ENCODE peak calls at places on chromosome 13, in seven cellular contexts. One of them, this sample, is unnamed.

GRCh38 chr13:106213028-106213427 is 322.4 kb downstream of the EFNB2 start:
- DNase-seq in uterus: no peak
- DNase-seq in dorsolateral prefrontal cortex: no peak
- DNase-seq in lower leg skin: no peak
- DNase-seq in astrocyte of the spinal cord: no peak
- DNase-seq in CD8-positive, alpha-beta T cell: no peak
- DNase-seq in fibroblast of pulmonary artery: no peak
- DNase-seq in this sample: no peak

GRCh38 chr13:98528663-98529064 is 48.2 kb downstream of the STK24 start:
- DNase-seq in astrocyte of the spinal cord: peak
- DNase-seq in lower leg skin: no peak
- DNase-seq in fibroblast of pulmonary artery: no peak
- DNase-seq in CD8-positive, alpha-beta T cell: no peak
- DNase-seq in uterus: no peak
- DNase-seq in dorsolateral prefrontal cortex: no peak
- DNase-seq in this sample: peak

GRCh38 chr13:106104281-106104901 is 431.1 kb downstream of the EFNB2 start:
- DNase-seq in dorsolateral prefrontal cortex: no peak
- DNase-seq in fibroblast of pulmonary artery: peak
- DNase-seq in astrocyte of the spinal cord: peak
- DNase-seq in CD8-positive, alpha-beta T cell: no peak
- DNase-seq in lower leg skin: no peak
- DNase-seq in uterus: no peak
- DNase-seq in this sample: peak

GRCh38 chr13:100721885-100722512 is 47.4 kb upstream of the TMTC4 start:
- DNase-seq in CD8-positive, alpha-beta T cell: peak
- DNase-seq in lower leg skin: no peak
- DNase-seq in dorsolateral prefrontal cortex: no peak
- DNase-seq in astrocyte of the spinal cord: peak
- DNase-seq in uterus: no peak
- DNase-seq in fibroblast of pulmonary artery: peak
- DNase-seq in this sample: peak

GRCh38 chr13:76378767-76379166 is 507.4 kb downstream of the KCTD12 start:
- DNase-seq in fibroblast of pulmonary artery: no peak
- DNase-seq in astrocyte of the spinal cord: no peak
- DNase-seq in lower leg skin: no peak
- DNase-seq in dorsolateral prefrontal cortex: no peak
- DNase-seq in CD8-positive, alpha-beta T cell: no peak
- DNase-seq in uterus: no peak
- DNase-seq in this sample: no peak

GRCh38 chr13:77356155-77356554 is 29.3 kb upstream of the MYCBP2 start:
- DNase-seq in lower leg skin: no peak
- DNase-seq in fibroblast of pulmonary artery: no peak
- DNase-seq in uterus: no peak
- DNase-seq in astrocyte of the spinal cord: no peak
- DNase-seq in dorsolateral prefrontal cortex: no peak
- DNase-seq in CD8-positive, alpha-beta T cell: no peak
- DNase-seq in this sample: no peak

GRCh38 chr13:49649244-49649962 is 21.1 kb downstream of the ARL11 start:
- DNase-seq in uterus: no peak
- DNase-seq in CD8-positive, alpha-beta T cell: no peak
- DNase-seq in astrocyte of the spinal cord: peak
- DNase-seq in fibroblast of pulmonary artery: peak
- DNase-seq in dorsolateral prefrontal cortex: no peak
- DNase-seq in lower leg skin: no peak
- DNase-seq in this sample: peak

GRCh38 chr13:42968906-42969305 is 23.1 kb downstream of the EPSTI1 start:
- DNase-seq in CD8-positive, alpha-beta T cell: no peak
- DNase-seq in lower leg skin: peak
- DNase-seq in astrocyte of the spinal cord: no peak
- DNase-seq in fibroblast of pulmonary artery: no peak
- DNase-seq in uterus: no peak
- DNase-seq in dorsolateral prefrontal cortex: no peak
- DNase-seq in this sample: no peak

GRCh38 chr13:48849515-48849914 is 126.2 kb upstream of the FNDC3A start:
- DNase-seq in CD8-positive, alpha-beta T cell: no peak
- DNase-seq in dorsolateral prefrontal cortex: no peak
- DNase-seq in fibroblast of pulmonary artery: no peak
- DNase-seq in lower leg skin: no peak
- DNase-seq in astrocyte of the spinal cord: no peak
- DNase-seq in uterus: no peak
- DNase-seq in this sample: no peak

GRCh38 chr13:69856331-69856730 is 251.3 kb upstream of the ATXN8OS start:
- DNase-seq in lower leg skin: no peak
- DNase-seq in fibroblast of pulmonary artery: no peak
- DNase-seq in CD8-positive, alpha-beta T cell: no peak
- DNase-seq in dorsolateral prefrontal cortex: no peak
- DNase-seq in uterus: no peak
- DNase-seq in astrocyte of the spinal cord: no peak
- DNase-seq in this sample: no peak

GRCh38 chr13:49409008-49409407 is 34.9 kb downstream of the CAB39L start:
- DNase-seq in CD8-positive, alpha-beta T cell: no peak
- DNase-seq in lower leg skin: no peak
- DNase-seq in uterus: no peak
- DNase-seq in dorsolateral prefrontal cortex: no peak
- DNase-seq in astrocyte of the spinal cord: no peak
- DNase-seq in fibroblast of pulmonary artery: no peak
- DNase-seq in this sample: no peak

GRCh38 chr13:45016792-45017425 is 27.6 kb downstream of the GPALPP1 start:
- DNase-seq in CD8-positive, alpha-beta T cell: no peak
- DNase-seq in lower leg skin: no peak
- DNase-seq in astrocyte of the spinal cord: no peak
- DNase-seq in uterus: no peak
- DNase-seq in dorsolateral prefrontal cortex: no peak
- DNase-seq in fibroblast of pulmonary artery: no peak
- DNase-seq in this sample: no peak

GRCh38 chr13:37531054-37531453 is 67.5 kb downstream of the POSTN start:
- DNase-seq in CD8-positive, alpha-beta T cell: no peak
- DNase-seq in lower leg skin: no peak
- DNase-seq in astrocyte of the spinal cord: peak
- DNase-seq in uterus: no peak
- DNase-seq in dorsolateral prefrontal cortex: no peak
- DNase-seq in fibroblast of pulmonary artery: peak
- DNase-seq in this sample: peak

GRCh38 chr13:79528759-79529191 is 47.8 kb downstream of the NDFIP2 start:
- DNase-seq in uterus: no peak
- DNase-seq in lower leg skin: no peak
- DNase-seq in fibroblast of pulmonary artery: no peak
- DNase-seq in astrocyte of the spinal cord: no peak
- DNase-seq in dorsolateral prefrontal cortex: no peak
- DNase-seq in CD8-positive, alpha-beta T cell: no peak
- DNase-seq in this sample: no peak

GRCh38 chr13:101706651-101707050 is 254.2 kb downstream of the ITGBL1 start:
- DNase-seq in dorsolateral prefrontal cortex: peak
- DNase-seq in CD8-positive, alpha-beta T cell: no peak
- DNase-seq in fibroblast of pulmonary artery: peak
- DNase-seq in uterus: no peak
- DNase-seq in lower leg skin: peak
- DNase-seq in astrocyte of the spinal cord: peak
- DNase-seq in this sample: peak

GRCh38 chr13:41520699-41521630 is 63.6 kb downstream of the RGCC start:
- DNase-seq in lower leg skin: no peak
- DNase-seq in uterus: no peak
- DNase-seq in dorsolateral prefrontal cortex: no peak
- DNase-seq in CD8-positive, alpha-beta T cell: no peak
- DNase-seq in fibroblast of pulmonary artery: no peak
- DNase-seq in astrocyte of the spinal cord: no peak
- DNase-seq in this sample: peak

GRCh38 chr13:40116008-40116407 is 460.5 kb downstream of the COG6 start:
- DNase-seq in uterus: peak
- DNase-seq in lower leg skin: peak
- DNase-seq in fibroblast of pulmonary artery: peak
- DNase-seq in CD8-positive, alpha-beta T cell: no peak
- DNase-seq in dorsolateral prefrontal cortex: no peak
- DNase-seq in astrocyte of the spinal cord: peak
- DNase-seq in this sample: peak

GRCh38 chr13:97011446-97012131 is 17.3 kb upstream of the OXGR1 start:
- DNase-seq in uterus: no peak
- DNase-seq in dorsolateral prefrontal cortex: no peak
- DNase-seq in astrocyte of the spinal cord: no peak
- DNase-seq in lower leg skin: no peak
- DNase-seq in CD8-positive, alpha-beta T cell: no peak
- DNase-seq in fibroblast of pulmonary artery: no peak
- DNase-seq in this sample: no peak

GRCh38 chr13:94389544-94390351 is 89.7 kb downstream of the DCT start:
- DNase-seq in dorsolateral prefrontal cortex: no peak
- DNase-seq in CD8-positive, alpha-beta T cell: no peak
- DNase-seq in lower leg skin: no peak
- DNase-seq in fibroblast of pulmonary artery: peak
- DNase-seq in uterus: no peak
- DNase-seq in astrocyte of the spinal cord: no peak
- DNase-seq in this sample: peak

GRCh38 chr13:50779443-50780200 is 63.9 kb downstream of the DLEU7 start:
- DNase-seq in astrocyte of the spinal cord: no peak
- DNase-seq in dorsolateral prefrontal cortex: no peak
- DNase-seq in fibroblast of pulmonary artery: no peak
- DNase-seq in uterus: no peak
- DNase-seq in lower leg skin: no peak
- DNase-seq in CD8-positive, alpha-beta T cell: no peak
- DNase-seq in this sample: no peak

GRCh38 chr13:20980899-20981298 is 78.4 kb upstream of the XPO4 start:
- DNase-seq in fibroblast of pulmonary artery: no peak
- DNase-seq in uterus: no peak
- DNase-seq in lower leg skin: no peak
- DNase-seq in dorsolateral prefrontal cortex: no peak
- DNase-seq in astrocyte of the spinal cord: no peak
- DNase-seq in CD8-positive, alpha-beta T cell: no peak
- DNase-seq in this sample: no peak
- H3K4me3 ChIP-seq in fibroblast of pulmonary artery: no peak
- H3K4me3 ChIP-seq in uterus: no peak
- H3K4me3 ChIP-seq in lower leg skin: no peak
- H3K4me3 ChIP-seq in dorsolateral prefrontal cortex: no peak
- H3K4me3 ChIP-seq in astrocyte of the spinal cord: no peak
- H3K4me3 ChIP-seq in CD8-positive, alpha-beta T cell: no peak
- H3K4me3 ChIP-seq in this sample: no peak

GRCh38 chr13:31005066-31005465 is 72.6 kb downstream of the TEX26 start:
- DNase-seq in lower leg skin: no peak
- DNase-seq in astrocyte of the spinal cord: no peak
- DNase-seq in uterus: no peak
- DNase-seq in dorsolateral prefrontal cortex: no peak
- DNase-seq in CD8-positive, alpha-beta T cell: no peak
- DNase-seq in fibroblast of pulmonary artery: no peak
- DNase-seq in this sample: no peak

GRCh38 chr13:31011193-31011860 is 78.9 kb downstream of the TEX26 start:
- DNase-seq in dorsolateral prefrontal cortex: no peak
- DNase-seq in CD8-positive, alpha-beta T cell: no peak
- DNase-seq in astrocyte of the spinal cord: no peak
- DNase-seq in uterus: no peak
- DNase-seq in fibroblast of pulmonary artery: no peak
- DNase-seq in lower leg skin: no peak
- DNase-seq in this sample: no peak

GRCh38 chr13:31008400-31009115 is 76.1 kb downstream of the TEX26 start:
- DNase-seq in fibroblast of pulmonary artery: peak
- DNase-seq in astrocyte of the spinal cord: peak
- DNase-seq in uterus: no peak
- DNase-seq in lower leg skin: no peak
- DNase-seq in dorsolateral prefrontal cortex: no peak
- DNase-seq in CD8-positive, alpha-beta T cell: no peak
- DNase-seq in this sample: no peak

GRCh38 chr13:31009166-31009565 is 76.7 kb downstream of the TEX26 start:
- DNase-seq in fibroblast of pulmonary artery: no peak
- DNase-seq in CD8-positive, alpha-beta T cell: no peak
- DNase-seq in uterus: no peak
- DNase-seq in dorsolateral prefrontal cortex: no peak
- DNase-seq in lower leg skin: no peak
- DNase-seq in astrocyte of the spinal cord: peak
- DNase-seq in this sample: no peak

DNA sequence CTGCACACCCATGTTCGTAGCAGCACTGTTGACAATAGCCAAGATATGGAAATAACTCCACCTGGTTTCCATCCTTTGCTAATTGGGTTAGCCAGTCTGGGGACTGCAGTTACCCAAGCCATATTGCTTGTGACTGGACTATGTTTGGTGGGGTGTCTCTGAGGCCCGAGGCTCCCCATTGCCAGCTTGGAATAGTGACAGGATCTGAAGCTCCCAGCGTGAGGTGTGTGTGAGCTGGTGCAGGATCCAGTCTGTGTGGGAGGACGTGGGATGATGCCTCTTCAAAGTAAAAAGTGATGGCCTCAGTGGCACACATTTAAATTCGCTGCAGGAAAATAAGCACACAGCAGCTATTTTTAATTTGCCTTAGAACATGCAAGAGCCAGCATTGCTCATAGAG is 74.9 kb downstream of the TEX26 start:
- DNase-seq in uterus: no peak
- DNase-seq in CD8-positive, alpha-beta T cell: no peak
- DNase-seq in dorsolateral prefrontal cortex: no peak
- DNase-seq in astrocyte of the spinal cord: no peak
- DNase-seq in lower leg skin: no peak
- DNase-seq in fibroblast of pulmonary artery: no peak
- DNase-seq in this sample: no peak
- H3K4me3 ChIP-seq in uterus: no peak
- H3K4me3 ChIP-seq in CD8-positive, alpha-beta T cell: no peak
- H3K4me3 ChIP-seq in dorsolateral prefrontal cortex: no peak
- H3K4me3 ChIP-seq in astrocyte of the spinal cord: no peak
- H3K4me3 ChIP-seq in lower leg skin: no peak
- H3K4me3 ChIP-seq in fibroblast of pulmonary artery: no peak
- H3K4me3 ChIP-seq in this sample: no peak

GRCh38 chr13:35856084-35856483 is 275.1 kb downstream of the DCLK1 start:
- DNase-seq in CD8-positive, alpha-beta T cell: no peak
- DNase-seq in lower leg skin: no peak
- DNase-seq in astrocyte of the spinal cord: no peak
- DNase-seq in uterus: no peak
- DNase-seq in fibroblast of pulmonary artery: no peak
- DNase-seq in dorsolateral prefrontal cortex: no peak
- DNase-seq in this sample: no peak
- H3K4me3 ChIP-seq in CD8-positive, alpha-beta T cell: no peak
- H3K4me3 ChIP-seq in lower leg skin: no peak
- H3K4me3 ChIP-seq in astrocyte of the spinal cord: no peak
- H3K4me3 ChIP-seq in uterus: no peak
- H3K4me3 ChIP-seq in fibroblast of pulmonary artery: no peak
- H3K4me3 ChIP-seq in dorsolateral prefrontal cortex: peak
- H3K4me3 ChIP-seq in this sample: no peak

DNA sequence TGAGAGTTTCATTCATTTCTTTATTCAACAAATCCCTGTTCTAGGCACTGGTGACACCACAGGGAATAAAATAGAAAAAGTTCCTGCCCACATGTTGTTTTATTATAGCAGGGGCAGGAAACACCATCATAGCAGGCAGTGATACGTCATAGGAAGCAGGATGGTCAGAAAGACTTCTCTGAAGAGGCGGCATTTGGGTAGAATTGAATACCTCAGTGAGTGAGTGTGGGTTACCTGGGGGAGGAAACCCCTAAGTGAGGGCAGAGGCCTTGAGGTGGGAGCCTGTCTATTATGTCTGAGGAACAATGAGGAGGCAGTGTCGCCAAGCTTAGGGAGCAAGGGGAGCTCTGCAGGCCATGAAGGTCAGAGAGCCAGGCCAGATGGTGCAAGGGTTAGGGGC is 185.6 kb upstream of the KL start:
- DNase-seq in uterus: no peak
- DNase-seq in fibroblast of pulmonary artery: no peak
- DNase-seq in dorsolateral prefrontal cortex: no peak
- DNase-seq in CD8-positive, alpha-beta T cell: no peak
- DNase-seq in lower leg skin: no peak
- DNase-seq in astrocyte of the spinal cord: no peak
- DNase-seq in this sample: no peak
- H3K4me3 ChIP-seq in uterus: no peak
- H3K4me3 ChIP-seq in fibroblast of pulmonary artery: no peak
- H3K4me3 ChIP-seq in dorsolateral prefrontal cortex: no peak
- H3K4me3 ChIP-seq in CD8-positive, alpha-beta T cell: no peak
- H3K4me3 ChIP-seq in lower leg skin: no peak
- H3K4me3 ChIP-seq in astrocyte of the spinal cord: no peak
- H3K4me3 ChIP-seq in this sample: no peak

GRCh38 chr13:113452942-113453901 is at the start of gene ADPRHL1:
- DNase-seq in dorsolateral prefrontal cortex: peak
- DNase-seq in astrocyte of the spinal cord: no peak
- DNase-seq in fibroblast of pulmonary artery: no peak
- DNase-seq in lower leg skin: no peak
- DNase-seq in CD8-positive, alpha-beta T cell: no peak
- DNase-seq in uterus: peak
- DNase-seq in this sample: no peak
- H3K4me3 ChIP-seq in dorsolateral prefrontal cortex: peak
- H3K4me3 ChIP-seq in astrocyte of the spinal cord: no peak
- H3K4me3 ChIP-seq in fibroblast of pulmonary artery: no peak
- H3K4me3 ChIP-seq in lower leg skin: no peak
- H3K4me3 ChIP-seq in CD8-positive, alpha-beta T cell: no peak
- H3K4me3 ChIP-seq in uterus: no peak
- H3K4me3 ChIP-seq in this sample: no peak

This sample was measured in AG10803.